ENCODE peak calls at places on chromosomes 3 and 15, in nine cellular contexts. O is esophagus muscularis mucosa; J is activated naive CD8-positive, alpha-beta T cell treated with anti-CD3 and anti-CD28 coated beads for 36 hours; V is NCI-H774; U is heart left ventricle; D is Daoy; I is left lobe of liver; K is SW480; Q is WTC11. Y is an unnamed sample.

GRCh38 chr15:55654541-55654940 is 66.4 kb upstream of the PYGO1 start:
- DNase-seq in J (no peak), U (no peak), I (no peak), V (peak; percentile 4), Q (no peak), K (no peak), D (no peak), O (no peak), Y (no peak)

GRCh38 chr3:190532626-190533155 is 18.8 kb downstream of the IL1RAP start:
- DNase-seq in K (no peak), J (no peak), I (no peak), U (no peak), V (no peak), D (no peak), Q (no peak), O (no peak), Y (no peak)

GRCh38 chr15:35078221-35078915 is 6.7 kb downstream of the NANOGP8 start:
- DNase-seq in K (peak; percentile 42), Q (peak; percentile 42), O (no peak), U (no peak), D (peak; percentile 54), J (peak; percentile 12), I (peak; percentile 57), V (peak; percentile 1), Y (no peak)

GRCh38 chr3:165491487-165491886 is 295.3 kb upstream of the SLITRK3 start:
- DNase-seq in U (no peak), J (no peak), O (no peak), Q (no peak), I (no peak), K (no peak), V (no peak), D (no peak), Y (no peak)

GRCh38 chr3:99641984-99642383 is 3.6 kb downstream of the COL8A1 start:
- DNase-seq in I (no peak), Q (no peak), K (no peak), O (no peak), D (no peak), J (no peak), U (no peak), V (no peak), Y (no peak)

GRCh38 chr3:65146149-65146548 is 458.3 kb upstream of the ADAMTS9 start:
- DNase-seq in I (no peak), O (no peak), K (peak; percentile 81), Q (peak; percentile 56), J (no peak), D (peak; percentile 21), U (no peak), V (no peak), Y (no peak)

GRCh38 chr3:101995371-101996046 is 146.2 kb downstream of the NFKBIZ start:
- DNase-seq in D (peak; percentile 44), O (no peak), Q (no peak), V (no peak), U (no peak), I (no peak), J (no peak), K (no peak), Y (no peak)

GRCh38 chr15:25184356-25185155 is 229.8 kb downstream of the SNRPN start:
- DNase-seq in O (no peak), U (peak; percentile 10), K (no peak), I (peak; percentile 36), Q (no peak), J (no peak), V (no peak), D (no peak), Y (no peak)

GRCh38 chr15:67836134-67836455 is 3.8 kb downstream of the RNU6-1 start:
- DNase-seq in Q (peak; percentile 47), K (no peak), D (no peak), J (no peak), U (no peak), O (no peak), I (no peak), V (no peak), Y (no peak)

GRCh38 chr3:98577178-98577895 is 16.1 kb downstream of the CPOX start:
- DNase-seq in O (no peak), V (no peak), I (no peak), Q (no peak), D (peak; percentile 47), J (no peak), U (no peak), K (no peak), Y (no peak)

GRCh38 chr15:95894407-95894956 is 436.0 kb upstream of the NR2F2 start:
- DNase-seq in J (no peak), Q (no peak), U (no peak), I (no peak), O (no peak), V (no peak), K (no peak), D (no peak), Y (no peak)

GRCh38 chr3:113533534-113533892 is 1.2 kb downstream of the SIDT1 start:
- DNase-seq in I (no peak), Q (no peak), O (no peak), J (peak; percentile 29), K (no peak), U (no peak), V (no peak), D (no peak), Y (no peak)

GRCh38 chr3:101780661-101781060 is 1.6 kb downstream of the NXPE3 start:
- DNase-seq in J (no peak), D (peak; percentile 78), V (no peak), U (peak; percentile 38), O (no peak), Q (no peak), K (peak; percentile 42), I (no peak), Y (no peak)

GRCh38 chr3:100635273-100635701 is 25.9 kb downstream of the ADGRG7 start:
- DNase-seq in D (no peak), I (peak; percentile 88), O (no peak), K (no peak), Q (no peak), U (no peak), J (no peak), V (no peak), Y (no peak)

GRCh38 chr3:33645060-33645841 is 72.8 kb downstream of the CLASP2 start:
- DNase-seq in I (no peak), V (peak; percentile 28), K (peak; percentile 67), O (no peak), J (peak; percentile 29), D (no peak), Q (no peak), U (no peak), Y (peak; percentile 13)

GRCh38 chr3:170802164-170803151 is 67.5 kb downstream of the RPL22L1 start:
- DNase-seq in D (peak; percentile 92), Q (no peak), J (no peak), O (no peak), V (no peak), K (peak; percentile 85), I (no peak), U (no peak), Y (no peak)

GRCh38 chr3:123883111-123883510 is 1.0 kb downstream of the MYLK start:
- DNase-seq in Q (no peak), I (no peak), O (no peak), J (no peak), D (peak; percentile 25), U (no peak), K (no peak), V (no peak), Y (no peak)

GRCh38 chr15:99578809-99579208 is 13.0 kb downstream of the MEF2A start:
- DNase-seq in D (peak; percentile 13), K (no peak), O (no peak), J (no peak), V (no peak), I (no peak), Q (no peak), U (no peak), Y (no peak)

GRCh38 chr15:48250640-48251076 is 44.6 kb downstream of the SLC12A1 start:
- DNase-seq in D (peak; percentile 58), U (no peak), Q (peak; percentile 28), V (peak; percentile 44), J (peak; percentile 5), I (no peak), K (peak; percentile 53), O (no peak), Y (no peak)

GRCh38 chr3:67647390-67647878 is 7.0 kb downstream of the SUCLG2 start:
- DNase-seq in Q (no peak), I (peak; percentile 89), D (peak; percentile 85), O (peak; percentile 72), K (peak; percentile 60), J (no peak), U (peak; percentile 69), V (no peak), Y (no peak)

GRCh38 chr3:55555866-55556621 is 68.9 kb upstream of the WNT5A start:
- DNase-seq in D (no peak), K (no peak), V (no peak), U (no peak), J (no peak), Q (no peak), I (no peak), O (no peak), Y (no peak)

GRCh38 chr3:186653984-186654383 is 11.8 kb upstream of the HRG start:
- DNase-seq in K (peak; percentile 51), O (no peak), D (peak; percentile 29), I (no peak), U (no peak), J (no peak), V (no peak), Q (peak; percentile 72), Y (no peak)

GRCh38 chr15:74240002-74240568 is 4.0 kb downstream of the CCDC33 start:
- DNase-seq in U (peak; percentile 95), V (peak; percentile 98), O (no peak), D (peak; percentile 95), I (peak; percentile 90), Q (peak; percentile 23), K (peak; percentile 83), J (no peak), Y (no peak)

GRCh38 chr3:127454051-127454450 is 136.5 kb downstream of the TPRA1 start:
- DNase-seq in U (no peak), K (no peak), I (no peak), V (no peak), Q (no peak), J (no peak), O (no peak), D (no peak), Y (no peak)

GRCh38 chr3:122793568-122794416 is at the start of gene HSPBAP1:
- DNase-seq in D (peak; percentile 94), J (peak; percentile 88), K (peak; percentile 97), I (peak; percentile 95), Q (peak; percentile 92), U (peak; percentile 94), V (no peak), O (peak; percentile 99), Y (peak; percentile 76)

GRCh38 chr15:60343221-60343970 is 54.4 kb downstream of the ANXA2 start:
- DNase-seq in O (no peak), I (no peak), K (no peak), D (no peak), V (no peak), U (no peak), Q (no peak), J (no peak), Y (no peak)

GRCh38 chr3:122322095-122323075 is 2.7 kb upstream of the CSTA start:
- DNase-seq in V (no peak), J (peak; percentile 30), I (no peak), D (no peak), U (no peak), Q (no peak), K (no peak), O (no peak), Y (peak; percentile 25)

GRCh38 chr3:171461087-171461917 is 1.1 kb upstream of the TNIK start:
- DNase-seq in U (no peak), Q (no peak), I (no peak), O (no peak), J (peak; percentile 30), D (no peak), V (peak; percentile 86), K (peak; percentile 86), Y (no peak)

GRCh38 chr3:64083588-64083974 is 60.3 kb upstream of the PSMD6 start:
- DNase-seq in Q (no peak), U (no peak), O (no peak), K (no peak), I (no peak), V (no peak), J (no peak), D (no peak), Y (no peak)

GRCh38 chr3:192848371-192849233 is 69.1 kb downstream of the MB21D2 start:
- DNase-seq in Q (no peak), O (no peak), J (no peak), D (peak; percentile 48), U (no peak), K (no peak), I (no peak), V (no peak), Y (no peak)